ENCODE peak calls at places on chromosome 12, in eight cellular contexts. B is dorsolateral prefrontal cortex, U is GM23338, A is keratinocyte, Q is body of pancreas, R is brain microvascular endothelial cell, P is ovary, E is IMR-90. I is an unnamed sample.

GRCh38 chr12:100953677-100954076 is 159.1 kb downstream of the ANO4 start:
- DNase-seq in A (no peak), P (no peak), E (no peak), R (no peak), U (peak), B (no peak), Q (no peak), I (no peak)

GRCh38 chr12:49519574-49519936 is 19.3 kb upstream of the KCNH3 start:
- DNase-seq in A (no peak), P (no peak), U (no peak), E (no peak), Q (no peak), B (no peak), R (no peak), I (no peak)

GRCh38 chr12:22981711-22982110 is 356.7 kb downstream of the ETNK1 start:
- DNase-seq in U (peak), A (no peak), B (no peak), E (peak), Q (no peak), P (no peak), R (no peak), I (no peak)

GRCh38 chr12:121494093-121494787 is 86.6 kb downstream of the KDM2B start:
- DNase-seq in A (no peak), B (no peak), U (peak), P (peak), Q (peak), E (peak), R (peak), I (peak)

GRCh38 chr12:21330682-21331253 is 3.9 kb downstream of the SLCO1A2 start:
- DNase-seq in R (no peak), B (no peak), Q (no peak), P (no peak), A (no peak), E (peak), U (peak), I (no peak)

GRCh38 chr12:111597731-111598636 is 1.1 kb downstream of the ATXN2 start:
- DNase-seq in E (no peak), P (peak), U (peak), R (no peak), Q (peak), A (no peak), B (peak), I (peak)

GRCh38 chr12:97716356-97716755 is 253.8 kb downstream of the RMST start:
- DNase-seq in A (no peak), E (no peak), B (no peak), R (no peak), U (peak), Q (no peak), P (no peak), I (no peak)

GRCh38 chr12:68455676-68456345 is 123.6 kb upstream of the MDM1 start:
- DNase-seq in A (no peak), Q (no peak), R (no peak), P (no peak), E (peak), B (no peak), U (no peak), I (no peak)

GRCh38 chr12:69901141-69901900 is 76.3 kb downstream of the MYRFL start:
- DNase-seq in B (no peak), P (no peak), A (no peak), U (no peak), E (no peak), Q (no peak), R (no peak), I (no peak)

GRCh38 chr12:119683413-119683812 is 15.5 kb downstream of the PRKAB1 start:
- DNase-seq in B (no peak), A (no peak), U (no peak), Q (no peak), E (peak), R (peak), P (no peak), I (no peak)

GRCh38 chr12:85872497-85873091 is 1.5 kb upstream of the NTS start:
- DNase-seq in E (peak), P (no peak), U (peak), A (peak), Q (no peak), B (no peak), R (peak), I (peak)

GRCh38 chr12:68326720-68327119 is 5.4 kb downstream of the MDM1 start:
- DNase-seq in U (no peak), A (no peak), R (no peak), P (no peak), Q (no peak), E (no peak), B (no peak), I (no peak)

GRCh38 chr12:113980537-113981337 is 14.6 kb upstream of the RBM19 start:
- DNase-seq in P (no peak), E (peak), R (peak), U (peak), A (no peak), B (peak), Q (peak), I (peak)

GRCh38 chr12:47868041-47868440 is 36.8 kb downstream of the VDR start:
- DNase-seq in U (no peak), B (no peak), E (no peak), A (no peak), Q (no peak), R (no peak), P (no peak), I (no peak)

GRCh38 chr12:92988622-92989130 is 59.6 kb upstream of the EEA1 start:
- DNase-seq in A (no peak), B (no peak), R (no peak), P (no peak), E (no peak), Q (no peak), U (no peak), I (no peak)

GRCh38 chr12:100724071-100724470 is 70.5 kb upstream of the ANO4 start:
- DNase-seq in Q (no peak), P (no peak), R (no peak), E (no peak), U (peak), A (no peak), B (no peak), I (no peak)

GRCh38 chr12:65067383-65067782 is 53.7 kb downstream of the WIF1 start:
- DNase-seq in A (no peak), B (no peak), E (no peak), P (no peak), U (no peak), Q (no peak), R (no peak), I (no peak)

GRCh38 chr12:68162374-68162773 is 2.8 kb upstream of the IFNG start:
- DNase-seq in P (no peak), U (no peak), A (peak), R (no peak), E (no peak), B (no peak), Q (no peak), I (peak)

GRCh38 chr12:76277480-76277879 is 70.7 kb downstream of the BBS10 start:
- DNase-seq in E (peak), R (peak), P (no peak), U (no peak), B (no peak), Q (no peak), A (no peak), I (peak)

GRCh38 chr12:111715242-111715641 is 29.4 kb downstream of the ACAD10 start:
- DNase-seq in P (no peak), A (no peak), U (no peak), Q (no peak), E (peak), R (peak), B (no peak), I (no peak)

GRCh38 chr12:52929538-52929937 is 19.4 kb upstream of the KRT18 start:
- DNase-seq in P (no peak), B (no peak), A (no peak), R (no peak), E (no peak), U (no peak), Q (no peak), I (no peak)

GRCh38 chr12:54294152-54294913 is 6.5 kb downstream of the NFE2 start:
- DNase-seq in E (no peak), B (peak), R (no peak), U (peak), A (no peak), Q (peak), P (no peak), I (peak)

GRCh38 chr12:77940011-77940423 is 109.3 kb downstream of the NAV3 start:
- DNase-seq in R (peak), A (peak), P (no peak), Q (no peak), B (no peak), U (no peak), E (peak), I (peak)

GRCh38 chr12:51307655-51308593 is 16.1 kb downstream of the BIN2 start:
- DNase-seq in E (peak), U (no peak), A (no peak), P (no peak), B (no peak), Q (peak), R (peak), I (peak)

GRCh38 chr12:57841445-57841844 is 5.1 kb downstream of the CTDSP2 start:
- DNase-seq in B (no peak), A (no peak), U (no peak), E (no peak), P (no peak), Q (no peak), R (no peak), I (no peak)

GRCh38 chr12:54164402-54165145 is 24.2 kb downstream of the SMUG1 start:
- DNase-seq in B (no peak), R (no peak), P (no peak), E (no peak), U (peak), A (no peak), Q (no peak), I (no peak)

GRCh38 chr12:28955491-28955890 is 193.6 kb upstream of the FAR2 start:
- DNase-seq in R (peak), P (no peak), E (peak), U (no peak), Q (no peak), B (no peak), A (no peak), I (no peak)

GRCh38 chr12:89663577-89664357 is 44.9 kb downstream of the ATP2B1 start:
- DNase-seq in R (peak), U (no peak), B (no peak), A (peak), Q (no peak), E (peak), P (no peak), I (peak)

GRCh38 chr12:115404761-115405470 is 720.9 kb upstream of the TBX3 start:
- DNase-seq in P (no peak), A (peak), U (no peak), E (peak), Q (no peak), B (no peak), R (peak), I (peak)

GRCh38 chr12:30823140-30823669 is 68.5 kb upstream of the CAPRIN2 start:
- DNase-seq in A (no peak), E (no peak), Q (peak), P (peak), B (peak), U (peak), R (peak), I (no peak)

GRCh38 chr12:107990325-107990724 is 138.8 kb upstream of the WSCD2 start:
- DNase-seq in U (peak), A (no peak), R (peak), B (peak), P (no peak), Q (no peak), E (no peak), I (no peak)

GRCh38 chr12:106138646-106139421 is at the start of gene NUAK1:
- DNase-seq in E (peak), R (peak), B (peak), U (peak), A (no peak), P (peak), Q (peak), I (peak)

GRCh38 chr12:39619316-39619659 is 315 bp downstream of the ABCD2 start:
- DNase-seq in U (peak), B (no peak), R (no peak), Q (no peak), E (no peak), A (no peak), P (no peak), I (no peak)

GRCh38 chr12:43969882-43970281 is 134.0 kb downstream of the TMEM117 start:
- DNase-seq in E (peak), U (no peak), P (no peak), B (no peak), A (peak), Q (no peak), R (peak), I (peak)

GRCh38 chr12:78293039-78293686 is 462.5 kb downstream of the NAV3 start:
- DNase-seq in P (no peak), B (no peak), U (no peak), R (peak), A (no peak), E (peak), Q (no peak), I (peak)

GRCh38 chr12:85280138-85280983 is at the start of gene ALX1:
- DNase-seq in B (no peak), R (peak), U (peak), Q (peak), P (no peak), E (peak), A (no peak), I (peak)

GRCh38 chr12:105020241-105020962 is 34.3 kb downstream of the NOPCHAP1 start:
- DNase-seq in E (no peak), R (no peak), B (no peak), A (no peak), Q (no peak), P (no peak), U (peak), I (no peak)

GRCh38 chr12:117038919-117039318 is 60.3 kb downstream of the TESC start:
- DNase-seq in A (no peak), R (no peak), P (no peak), U (no peak), E (no peak), Q (no peak), B (no peak), I (no peak)

GRCh38 chr12:53571295-53571694 is 54.9 kb downstream of the ATF7 start:
- DNase-seq in U (no peak), A (no peak), E (no peak), P (no peak), B (no peak), R (no peak), Q (no peak), I (no peak)

DNA sequence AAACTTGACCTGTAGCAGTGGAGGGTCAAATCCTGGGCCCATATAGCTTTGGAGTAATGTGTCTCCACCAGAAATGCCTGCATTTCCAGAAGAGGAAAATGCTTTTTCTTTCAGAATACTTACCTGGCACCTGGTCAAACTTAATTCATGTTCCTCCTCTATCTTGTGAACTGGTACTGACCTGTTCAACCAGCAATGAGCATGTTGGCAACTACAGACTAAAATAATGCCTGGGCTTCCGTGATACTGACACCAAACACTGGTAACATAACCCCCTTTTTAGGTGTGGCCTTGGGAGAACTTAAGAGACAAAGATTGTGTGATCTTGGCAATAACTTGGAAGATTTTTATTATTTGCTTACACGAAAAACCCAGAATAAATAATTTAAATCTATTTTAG is 23.8 kb upstream of the MGST1 start:
- DNase-seq in B (no peak), U (no peak), A (no peak), E (no peak), P (no peak), Q (no peak), R (no peak), I (no peak)
- H3K27ac ChIP-seq in B (no peak), U (no peak), A (no peak), E (no peak), P (no peak), Q (no peak), R (no peak), I (no peak)

GRCh38 chr12:110501722-110502448 is at the start of the genes RAD9B and VPS29:
- DNase-seq in A (peak), P (peak), B (peak), Q (peak), U (peak), R (peak), E (peak), I (peak)

GRCh38 chr12:110498984-110499706 is 2.8 kb downstream of the VPS29 start:
- DNase-seq in A (no peak), B (no peak), R (peak), E (peak), Q (no peak), U (no peak), P (no peak), I (peak)

GRCh38 chr12:110502449-110502738 is 263 bp downstream of the RAD9B start:
- DNase-seq in P (no peak), R (no peak), E (no peak), Q (no peak), B (no peak), U (no peak), A (no peak), I (no peak)

GRCh38 chr12:110503432-110503831 is 1.3 kb downstream of the RAD9B start:
- DNase-seq in A (no peak), B (no peak), U (no peak), Q (no peak), P (no peak), E (no peak), R (no peak), I (no peak)

GRCh38 chr12:110501378-110501721 is 561 bp downstream of the VPS29 start:
- DNase-seq in R (peak), A (no peak), E (peak), P (no peak), Q (peak), B (no peak), U (peak), I (no peak)
- TF ChIP-seq CTCF in R (no peak), A (no peak), E (no peak), P (no peak), Q (no peak), B (no peak), U (no peak), I (no peak)

GRCh38 chr12:15830538-15830937 is 41.4 kb upstream of the EPS8 start:
- DNase-seq in Q (no peak), R (peak), P (no peak), B (no peak), E (peak), A (no peak), U (no peak), I (no peak)

GRCh38 chr12:15831315-15831993 is 42.3 kb upstream of the EPS8 start:
- DNase-seq in E (no peak), P (no peak), A (no peak), R (no peak), B (no peak), Q (no peak), U (no peak), I (no peak)

GRCh38 chr12:15829949-15830348 is 40.8 kb upstream of the EPS8 start:
- DNase-seq in R (peak), E (peak), U (no peak), P (no peak), Q (no peak), A (no peak), B (no peak), I (no peak)

GRCh38 chr12:15827136-15827535 is 37.9 kb upstream of the EPS8 start:
- DNase-seq in B (no peak), A (no peak), R (no peak), E (no peak), U (no peak), Q (no peak), P (no peak), I (no peak)

GRCh38 chr12:15829255-15829654 is 40.1 kb upstream of the EPS8 start:
- DNase-seq in B (no peak), R (no peak), P (no peak), A (no peak), E (no peak), Q (no peak), U (peak), I (no peak)
- H3K27ac ChIP-seq in B (no peak), R (peak), P (no peak), A (no peak), E (no peak), Q (no peak), U (no peak), I (no peak)

GRCh38 chr12:124222368-124223245 is 72.3 kb upstream of the RFLNA start:
- DNase-seq in U (no peak), A (no peak), B (no peak), Q (no peak), R (no peak), E (no peak), P (no peak), I (no peak)

GRCh38 chr12:124225730-124226129 is 69.2 kb upstream of the RFLNA start:
- DNase-seq in A (no peak), E (no peak), B (no peak), U (no peak), P (no peak), Q (no peak), R (no peak), I (no peak)

GRCh38 chr12:124230117-124230757 is 64.7 kb upstream of the RFLNA start:
- DNase-seq in A (no peak), B (no peak), P (no peak), E (no peak), Q (no peak), U (no peak), R (no peak), I (no peak)

GRCh38 chr12:124228050-124228711 is 66.7 kb upstream of the RFLNA start:
- DNase-seq in Q (no peak), P (no peak), B (no peak), R (no peak), A (no peak), U (no peak), E (no peak), I (no peak)

DNA sequence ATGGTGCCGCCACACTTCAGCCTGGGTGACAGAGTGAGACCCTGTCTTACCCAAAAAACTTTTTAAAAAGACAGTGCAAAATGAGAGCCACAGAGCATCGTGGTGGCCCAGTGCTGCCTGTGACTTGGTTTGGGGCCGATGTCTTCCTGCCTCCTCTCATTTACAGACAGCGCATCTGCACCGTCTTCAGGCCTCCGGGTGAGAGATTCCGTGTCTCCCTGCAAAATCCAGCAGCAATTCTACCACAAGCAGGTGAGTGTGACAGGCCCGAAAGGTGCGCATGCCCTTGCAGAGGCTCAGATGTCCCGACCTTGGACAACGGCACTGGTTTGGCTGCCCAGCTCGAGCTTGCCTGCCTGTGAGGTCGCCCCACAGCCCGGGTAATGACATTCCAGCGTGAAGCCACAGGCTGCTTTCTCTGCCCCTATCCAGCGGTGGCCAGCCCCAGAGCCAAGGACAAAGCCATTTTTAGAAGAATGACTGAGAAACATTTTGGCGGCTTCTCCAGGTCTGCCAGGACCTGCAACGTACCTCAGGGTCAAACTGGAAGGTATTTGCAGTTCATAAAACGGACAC is 70.3 kb upstream of the RFLNA start:
- DNase-seq in U (no peak), P (no peak), R (no peak), A (no peak), Q (no peak), B (no peak), E (no peak), I (no peak)
- TF ChIP-seq CTCF in U (peak), P (no peak), R (no peak), A (no peak), Q (no peak), B (no peak), E (no peak), I (no peak)